ENCODE peak calls at places on chromosome 12, in four cellular contexts. S, B, K and A are unnamed samples.

GRCh38 chr12:21073129-21073528 is 57.9 kb upstream of the SLCO1B1 start:
- DNase-seq in S (no peak), B (no peak), K (no peak), A (no peak)

GRCh38 chr12:105107176-105107496 is 395 bp upstream of the WASHC4 start:
- DNase-seq in S (no peak), B (no peak), K (peak; percentile 73), A (no peak)

GRCh38 chr12:9750276-9751203 is 10.2 kb downstream of the CD69 start:
- DNase-seq in S (no peak), B (no peak), K (peak; percentile 77), A (peak; percentile 23)

GRCh38 chr12:29255061-29255460 is 106.0 kb downstream of the FAR2 start:
- DNase-seq in S (no peak), B (no peak), K (no peak), A (no peak)

GRCh38 chr12:71786840-71787239 is 32.2 kb downstream of the RAB21 start:
- DNase-seq in S (no peak), B (no peak), K (no peak), A (no peak)

GRCh38 chr12:57616383-57617101 is 5.3 kb downstream of the ARHGEF25 start:
- DNase-seq in S (no peak), B (no peak), K (no peak), A (no peak)

GRCh38 chr12:113059071-113059595 is 2.6 kb downstream of the DTX1 start:
- DNase-seq in S (no peak), B (no peak), K (no peak), A (no peak)

GRCh38 chr12:43945983-43946382 is 110.1 kb downstream of the TMEM117 start:
- DNase-seq in S (no peak), B (no peak), K (no peak), A (no peak)

GRCh38 chr12:12823308-12823707 is 10.2 kb downstream of the DDX47 start:
- DNase-seq in S (no peak), B (no peak), K (peak; percentile 70), A (no peak)